ENCODE peak calls at places on chromosomes 6 and 20, in six cellular contexts. Z is ovary, I is GM13976, W is lower lobe of right lung, R is GM13977, L is dorsolateral prefrontal cortex. Q is an unnamed sample.

GRCh38 chr20:43194187-43194586 is 4.5 kb upstream of the PTPRT start:
- DNase-seq in Z (no peak), R (no peak), I (no peak), W (no peak), L (no peak), Q (no peak)

GRCh38 chr6:81049425-81050042 is 702.9 kb downstream of the TENT5A start:
- DNase-seq in W (no peak), R (no peak), I (no peak), L (no peak), Z (no peak), Q (no peak)

GRCh38 chr6:150025201-150025917 is at the start of gene RAET1L:
- DNase-seq in W (no peak), I (no peak), Z (peak; percentile 41), L (no peak), R (no peak), Q (no peak)

GRCh38 chr6:154719854-154720253 is 13.4 kb upstream of the SCAF8 start:
- DNase-seq in I (no peak), W (no peak), L (no peak), Z (no peak), R (no peak), Q (no peak)

GRCh38 chr20:50731930-50732690 is 730 bp downstream of the PARD6B start:
- DNase-seq in L (no peak), Z (peak; percentile 48), I (no peak), R (no peak), W (no peak), Q (no peak)

GRCh38 chr6:147509900-147510299 is 1.4 kb downstream of the SAMD5 start:
- DNase-seq in W (no peak), I (no peak), Z (no peak), L (no peak), R (no peak), Q (no peak)

GRCh38 chr6:25699649-25700048 is 47.6 kb downstream of the SCGN start:
- DNase-seq in Z (no peak), W (no peak), L (no peak), I (no peak), R (no peak), Q (no peak)

GRCh38 chr20:61768926-61769832 is 296.5 kb downstream of the TAF4 start:
- DNase-seq in W (no peak), I (no peak), Z (no peak), R (no peak), L (no peak), Q (no peak)

GRCh38 chr6:32087574-32088486 is 21.3 kb downstream of the TNXB start:
- DNase-seq in L (peak; percentile 39), W (peak; percentile 88), R (peak; percentile 85), I (peak; percentile 83), Z (peak; percentile 97), Q (peak; percentile 78)

GRCh38 chr20:33209789-33210188 is 7.4 kb upstream of the BPIFA3 start:
- DNase-seq in Z (peak; percentile 59), I (peak; percentile 58), L (peak; percentile 45), W (peak; percentile 70), R (peak; percentile 47), Q (peak; percentile 44)

GRCh38 chr20:64156136-64156885 is 7.9 kb upstream of the MYT1 start:
- DNase-seq in L (no peak), Z (no peak), W (peak; percentile 24), I (no peak), R (no peak), Q (no peak)

GRCh38 chr6:88304515-88304914 is 138.4 kb upstream of the CNR1 start:
- DNase-seq in R (no peak), I (no peak), W (no peak), Z (no peak), L (no peak), Q (no peak)

GRCh38 chr20:31572042-31572700 is 32.9 kb upstream of the ID1 start:
- DNase-seq in W (no peak), L (no peak), R (no peak), Z (no peak), I (no peak), Q (no peak)

GRCh38 chr6:46312657-46313056 is 141.9 kb upstream of the ENPP5 start:
- DNase-seq in I (no peak), W (no peak), R (no peak), Z (no peak), L (no peak), Q (no peak)
- TF ChIP-seq CTCF in I (no peak), W (no peak), R (no peak), Z (no peak), L (no peak), Q (no peak)

DNA sequence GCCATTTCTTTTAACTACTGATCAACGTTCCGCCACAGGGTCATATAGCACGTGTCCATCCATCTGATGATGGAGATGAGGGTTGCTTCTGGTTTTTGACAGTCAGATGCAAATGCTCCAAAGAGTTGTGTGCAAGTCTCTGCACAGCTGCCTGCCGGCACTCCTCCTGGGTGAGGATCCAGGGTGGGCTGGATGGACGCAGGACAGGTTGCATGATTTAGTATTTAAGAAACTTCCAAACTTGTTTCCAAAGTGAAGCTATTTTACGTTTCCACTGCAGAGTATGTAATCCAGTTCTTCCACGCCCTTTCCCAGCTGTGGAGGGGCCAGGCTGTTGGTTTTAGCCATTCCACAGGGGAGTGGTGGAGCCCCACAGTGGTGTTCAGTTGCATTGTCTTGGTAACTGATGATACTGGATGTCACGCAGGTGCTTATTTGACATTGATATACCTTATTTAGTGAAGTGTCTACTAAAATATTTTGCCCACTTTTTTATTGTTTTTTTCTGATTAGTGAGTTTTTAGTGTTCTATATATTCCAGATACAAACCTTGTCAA is 157.2 kb downstream of the THBS2 start:
- DNase-seq in I (no peak), R (no peak), L (no peak), W (no peak), Z (no peak), Q (no peak)
- TF ChIP-seq CTCF in I (no peak), R (no peak), L (no peak), W (no peak), Z (no peak), Q (no peak)

DNA sequence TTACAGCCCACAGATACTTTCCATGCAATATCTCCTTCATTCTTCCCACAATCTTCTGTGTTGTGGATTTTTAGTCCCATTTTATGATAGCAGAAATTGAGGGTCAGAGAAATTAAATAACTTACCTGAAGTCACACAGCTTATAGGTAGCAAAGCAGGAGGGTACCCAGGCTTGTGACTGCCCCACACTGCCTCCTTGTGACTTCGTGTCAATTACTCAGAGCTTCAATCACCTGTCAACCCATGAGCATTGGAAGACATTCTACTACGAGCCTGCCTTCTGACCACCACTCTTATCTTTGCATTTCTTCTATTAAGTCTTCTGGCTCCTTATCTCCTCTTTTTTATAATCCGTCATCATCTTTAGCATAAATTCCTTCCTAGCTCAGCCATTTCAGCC is 71.6 kb upstream of the NRSN1 start:
- DNase-seq in I (no peak), R (no peak), L (no peak), Z (no peak), W (no peak), Q (no peak)
- TF ChIP-seq CTCF in I (no peak), R (no peak), L (no peak), Z (no peak), W (no peak), Q (no peak)

GRCh38 chr20:17584684-17585083 is 14.8 kb downstream of the DSTN start:
- DNase-seq in W (no peak), L (no peak), R (no peak), I (no peak), Z (no peak), Q (no peak)
- TF ChIP-seq CTCF in W (no peak), L (no peak), R (no peak), I (no peak), Z (no peak), Q (no peak)